ENCODE peak calls at places on chromosomes 6 and 20, in seven cellular contexts. H is pancreas, R is coronary artery, F is astrocyte, W is prostate gland, B is tibial artery, Z is left lung. C is an unnamed sample.
A peak's percentile ranks its signal among the peaks of the same experiment; 100 is the strongest.

GRCh38 chr6:41546866-41547798 is 951 bp downstream of the FOXP4 start:
- DNase-seq in H (peak; percentile 69), R (peak; percentile 79), F (peak; percentile 26), W (no peak), B (no peak), Z (no peak), C (peak; percentile 34)

GRCh38 chr6:105879902-105880547 is 206.1 kb upstream of the PRDM1 start:
- DNase-seq in H (no peak), R (no peak), F (no peak), W (no peak), B (peak; percentile 71), Z (peak; percentile 79), C (no peak)

GRCh38 chr6:15096894-15097837 is 148.7 kb upstream of the JARID2 start:
- DNase-seq in H (no peak), R (no peak), F (peak; percentile 7), W (no peak), B (no peak), Z (no peak), C (no peak)

GRCh38 chr6:43306086-43306485 is 2.5 kb downstream of the CRIP3 start:
- DNase-seq in H (no peak), R (no peak), F (no peak), W (no peak), B (no peak), Z (no peak), C (no peak)

GRCh38 chr20:38001173-38001875 is 31.9 kb downstream of the TTI1 start:
- DNase-seq in H (no peak), R (no peak), F (peak; percentile 78), W (no peak), B (no peak), Z (no peak), C (no peak)

GRCh38 chr6:1063671-1064355 is 248.1 kb upstream of the FOXQ1 start:
- DNase-seq in H (no peak), R (no peak), F (no peak), W (peak; percentile 36), B (no peak), Z (no peak), C (no peak)

GRCh38 chr20:46353506-46354206 is 45.4 kb upstream of the CDH22 start:
- DNase-seq in H (no peak), R (no peak), F (no peak), W (no peak), B (no peak), Z (no peak), C (no peak)

GRCh38 chr6:22250486-22250885 is 46.4 kb downstream of the PRL start:
- DNase-seq in H (no peak), R (no peak), F (no peak), W (no peak), B (no peak), Z (no peak), C (no peak)

GRCh38 chr6:108650781-108651180 is 90.1 kb downstream of the FOXO3 start:
- DNase-seq in H (no peak), R (no peak), F (peak; percentile 73), W (no peak), B (no peak), Z (no peak), C (no peak)

GRCh38 chr6:3664641-3665041 is 86.9 kb downstream of the PXDC1 start:
- DNase-seq in H (no peak), R (no peak), F (no peak), W (peak; percentile 62), B (no peak), Z (no peak), C (no peak)

GRCh38 chr6:166853371-166854325 is 102.7 kb downstream of the RNASET2 start:
- DNase-seq in H (no peak), R (no peak), F (no peak), W (no peak), B (no peak), Z (no peak), C (no peak)

GRCh38 chr6:101226677-101227135 is 166.8 kb upstream of the GRIK2 start:
- DNase-seq in H (no peak), R (no peak), F (peak; percentile 0), W (no peak), B (no peak), Z (no peak), C (no peak)

GRCh38 chr6:158758464-158758863 is 60.7 kb downstream of the EZR start:
- DNase-seq in H (no peak), R (peak; percentile 64), F (no peak), W (no peak), B (no peak), Z (no peak), C (no peak)

GRCh38 chr6:72588155-72588554 is 33.7 kb upstream of the KCNQ5 start:
- DNase-seq in H (no peak), R (no peak), F (no peak), W (no peak), B (no peak), Z (no peak), C (no peak)

GRCh38 chr6:151109361-151109760 is 130.4 kb upstream of the AKAP12 start:
- DNase-seq in H (no peak), R (no peak), F (peak; percentile 55), W (no peak), B (no peak), Z (no peak), C (no peak)

GRCh38 chr6:64221776-64222175 is 586.2 kb downstream of the PHF3 start:
- DNase-seq in H (no peak), R (no peak), F (no peak), W (no peak), B (no peak), Z (no peak), C (no peak)

GRCh38 chr20:44615876-44616603 is 33.7 kb downstream of the PKIG start:
- DNase-seq in H (no peak), R (no peak), F (no peak), W (no peak), B (no peak), Z (no peak), C (peak; percentile 85)

GRCh38 chr6:122789078-122789861 is at the start of gene SMPDL3A:
- DNase-seq in H (peak; percentile 80), R (peak; percentile 87), F (peak; percentile 91), W (peak; percentile 64), B (peak; percentile 75), Z (peak; percentile 86), C (peak; percentile 86)

GRCh38 chr6:16414205-16414604 is 175.8 kb downstream of the GMPR start:
- DNase-seq in H (no peak), R (no peak), F (peak; percentile 59), W (no peak), B (no peak), Z (no peak), C (no peak)

GRCh38 chr6:41531591-41532582 is 14.3 kb upstream of the FOXP4 start:
- DNase-seq in H (no peak), R (no peak), F (peak; percentile 42), W (no peak), B (no peak), Z (no peak), C (no peak)

GRCh38 chr20:40291483-40291882 is 397.6 kb downstream of the MAFB start:
- DNase-seq in H (no peak), R (no peak), F (no peak), W (no peak), B (no peak), Z (no peak), C (no peak)

GRCh38 chr20:18138639-18139583 is 1.2 kb downstream of the KAT14 start:
- DNase-seq in H (no peak), R (no peak), F (no peak), W (no peak), B (no peak), Z (no peak), C (no peak)

GRCh38 chr20:37393863-37394542 is 48.1 kb downstream of the SRC start:
- DNase-seq in H (no peak), R (peak; percentile 72), F (no peak), W (no peak), B (no peak), Z (no peak), C (no peak)

GRCh38 chr6:138374815-138375214 is 2.9 kb upstream of the SMIM28 start:
- DNase-seq in H (no peak), R (no peak), F (no peak), W (no peak), B (no peak), Z (no peak), C (no peak)

GRCh38 chr6:138377844-138378243 is at the start of gene SMIM28:
- DNase-seq in H (no peak), R (no peak), F (no peak), W (no peak), B (no peak), Z (no peak), C (no peak)

GRCh38 chr6:138378463-138378862 is 758 bp downstream of the SMIM28 start:
- DNase-seq in H (no peak), R (no peak), F (no peak), W (no peak), B (no peak), Z (no peak), C (no peak)

GRCh38 chr6:138374230-138374629 is 3.5 kb upstream of the SMIM28 start:
- DNase-seq in H (no peak), R (no peak), F (no peak), W (no peak), B (no peak), Z (no peak), C (no peak)

GRCh38 chr6:138377042-138377441 is 663 bp upstream of the SMIM28 start:
- DNase-seq in H (no peak), R (no peak), F (no peak), W (no peak), B (no peak), Z (no peak), C (no peak)
- TF ChIP-seq CTCF in H (no peak), R (no peak), F (no peak), W (no peak), B (no peak), Z (no peak), C (no peak)

GRCh38 chr6:165767228-165767627 is 104.2 kb upstream of the PDE10A start:
- DNase-seq in H (no peak), R (no peak), F (peak; percentile 20), W (no peak), B (no peak), Z (peak; percentile 44), C (no peak)
- H3K27ac ChIP-seq in H (no peak overlapping the region), R (no peak overlapping the region), F (no peak overlapping the region), W (no peak overlapping the region), B (no peak overlapping the region), Z (peak overlapping the region; percentile 6), C (no peak overlapping the region)

DNA sequence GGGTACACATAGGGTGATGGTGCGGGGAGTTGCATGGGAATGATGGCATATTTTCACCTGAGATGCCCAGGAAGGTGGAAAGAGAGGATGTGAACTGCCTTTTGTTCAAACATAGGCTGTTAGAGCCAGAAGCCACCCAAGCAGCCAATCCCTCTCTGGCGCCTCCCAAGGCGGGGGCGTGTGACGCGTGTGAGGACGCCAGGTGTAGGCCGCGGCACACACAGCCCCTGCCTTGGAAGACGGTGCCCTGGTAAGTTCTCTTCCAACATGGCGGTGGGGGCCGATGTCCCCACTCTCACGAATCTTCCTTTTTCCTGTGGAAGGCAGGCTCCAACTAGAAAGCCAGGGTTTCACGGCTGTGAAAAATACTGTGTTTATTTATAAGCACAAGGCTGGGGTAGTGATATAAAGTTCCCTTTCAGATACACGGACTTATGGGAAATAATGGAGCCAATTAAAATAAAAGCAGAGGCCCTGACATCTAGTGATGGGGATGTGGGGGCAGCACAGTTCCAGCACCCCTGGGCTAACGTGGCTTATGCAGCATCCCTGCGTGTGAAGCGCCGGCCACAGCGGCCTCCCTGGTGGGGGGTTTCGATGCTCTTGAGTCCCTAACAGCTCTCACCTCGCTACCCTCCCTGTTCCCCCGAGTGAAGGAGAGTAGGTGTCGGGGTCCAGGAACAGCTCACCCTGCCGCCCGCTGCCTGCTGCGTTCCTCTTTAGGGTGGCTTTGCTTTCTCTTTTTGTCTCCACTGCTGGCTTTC is 28.3 kb downstream of the CDH4 start:
- DNase-seq in H (no peak), R (no peak), F (no peak), W (no peak), B (no peak), Z (no peak), C (no peak)
- TF ChIP-seq CTCF in H (no peak), R (no peak), F (no peak), W (no peak), B (no peak), Z (no peak), C (no peak)

GRCh38 chr20:22745194-22745500 is 160.8 kb upstream of the FOXA2 start:
- DNase-seq in H (no peak), R (no peak), F (no peak), W (no peak), B (no peak), Z (no peak), C (no peak)
- H3K27ac ChIP-seq in H (no peak overlapping the region), R (no peak overlapping the region), F (no peak overlapping the region), W (no peak overlapping the region), B (no peak overlapping the region), Z (no peak overlapping the region), C (no peak overlapping the region)

C was measured in gastrocnemius medialis.